ENCODE peak calls at places on chromosome 5, in four cellular contexts. E is IMR-90, T is A673, I is left ventricle myocardium inferior. P is an unnamed sample.

GRCh38 chr5:56564451-56565223 is 250.7 kb upstream of the MAP3K1 start:
- DNase-seq in I (no peak), E (peak; percentile 73), T (no peak), P (peak; percentile 87)

GRCh38 chr5:128695791-128696520 is 157.9 kb upstream of the FBN2 start:
- DNase-seq in T (peak; percentile 1), I (no peak), E (peak; percentile 7), P (no peak)

GRCh38 chr5:173538654-173539053 is 77.8 kb downstream of the BOD1 start:
- DNase-seq in E (no peak), T (no peak), I (no peak), P (no peak)

GRCh38 chr5:115639377-115639776 is 13.5 kb upstream of the TMED7 start:
- DNase-seq in T (peak; percentile 81), E (no peak), I (no peak), P (no peak)

GRCh38 chr5:1564182-1564748 is 40.5 kb upstream of the LPCAT1 start:
- DNase-seq in I (peak; percentile 35), E (peak; percentile 30), T (no peak), P (peak; percentile 52)

GRCh38 chr5:152723482-152723881 is 318.4 kb upstream of the NMUR2 start:
- DNase-seq in E (no peak), I (no peak), T (peak; percentile 15), P (no peak)

GRCh38 chr5:83433891-83434290 is 37.7 kb upstream of the VCAN start:
- DNase-seq in I (no peak), T (no peak), E (peak; percentile 13), P (no peak)

GRCh38 chr5:50717615-50718014 is 51.2 kb downstream of the PARP8 start:
- DNase-seq in I (no peak), T (no peak), E (no peak), P (no peak)

GRCh38 chr5:3126639-3127038 is 375.2 kb upstream of the IRX2 start:
- DNase-seq in T (no peak), E (no peak), I (no peak), P (no peak)

GRCh38 chr5:54360089-54360488 is 49.7 kb upstream of the ARL15 start:
- DNase-seq in I (no peak), E (peak; percentile 15), T (no peak), P (peak; percentile 74)

GRCh38 chr5:157864067-157864466 is 5.1 kb upstream of the CLINT1 start:
- DNase-seq in E (no peak), I (no peak), T (no peak), P (no peak)

GRCh38 chr5:154455585-154455984 is 9.8 kb downstream of the SAP30L start:
- DNase-seq in I (no peak), T (no peak), E (no peak), P (no peak)

GRCh38 chr5:167479796-167480195 is 811.6 kb upstream of the WWC1 start:
- DNase-seq in E (no peak), T (no peak), I (no peak), P (no peak)

GRCh38 chr5:116738948-116739339 is 164.3 kb upstream of the SEMA6A start:
- DNase-seq in I (no peak), T (no peak), E (no peak), P (no peak)

GRCh38 chr5:61916621-61917620 is 389.1 kb upstream of the KIF2A start:
- DNase-seq in T (no peak), I (no peak), E (peak; percentile 1), P (no peak)

GRCh38 chr5:1409386-1410110 is 35.7 kb downstream of the SLC6A3 start:
- DNase-seq in I (peak; percentile 13), E (peak; percentile 13), T (peak; percentile 21), P (peak; percentile 20)

GRCh38 chr5:152547202-152547601 is 142.1 kb upstream of the NMUR2 start:
- DNase-seq in I (no peak), T (no peak), E (no peak), P (no peak)

GRCh38 chr5:132456553-132457361 is 33.8 kb downstream of the IRF1 start:
- DNase-seq in I (peak; percentile 56), E (no peak), T (peak; percentile 30), P (peak; percentile 74)

GRCh38 chr5:115033861-115034260 is 135.8 kb downstream of the TRIM36 start:
- DNase-seq in T (peak; percentile 4), I (no peak), E (no peak), P (no peak)

GRCh38 chr5:151480859-151481258 is 33.5 kb downstream of the SLC36A1 start:
- DNase-seq in T (no peak), E (peak; percentile 85), I (no peak), P (peak; percentile 64)

GRCh38 chr5:86917117-86917579 is 299.4 kb downstream of the COX7C start:
- DNase-seq in E (peak; percentile 49), I (no peak), T (peak; percentile 54), P (peak; percentile 52)

GRCh38 chr5:9440517-9440916 is 105.4 kb downstream of the SEMA5A start:
- DNase-seq in T (no peak), I (no peak), E (peak; percentile 77), P (peak; percentile 62)

GRCh38 chr5:132184588-132184987 is 43.1 kb downstream of the P4HA2 start:
- DNase-seq in I (no peak), T (no peak), E (no peak), P (no peak)

GRCh38 chr5:33690736-33691135 is 201.1 kb downstream of the ADAMTS12 start:
- DNase-seq in I (no peak), E (peak; percentile 96), T (no peak), P (peak; percentile 70)

GRCh38 chr5:179803651-179804598 is 2.7 kb downstream of the MGAT4B start:
- DNase-seq in T (no peak), I (no peak), E (peak; percentile 41), P (peak; percentile 40)

GRCh38 chr5:74673011-74673790 is 11.8 kb upstream of the HEXB start:
- DNase-seq in T (peak; percentile 66), I (no peak), E (peak; percentile 67), P (peak; percentile 71)

GRCh38 chr5:74669824-74670223 is 15.2 kb upstream of the HEXB start:
- DNase-seq in E (no peak), T (no peak), I (no peak), P (no peak)

GRCh38 chr5:74667396-74667795 is 17.6 kb upstream of the HEXB start:
- DNase-seq in E (peak; percentile 50), T (no peak), I (no peak), P (peak; percentile 55)

GRCh38 chr5:74672215-74672877 is 12.7 kb upstream of the HEXB start:
- DNase-seq in T (no peak), I (no peak), E (no peak), P (no peak)

GRCh38 chr5:74670377-74671038 is 14.5 kb upstream of the HEXB start:
- DNase-seq in I (no peak), E (no peak), T (no peak), P (no peak)
- TF ChIP-seq CTCF in I (no peak), E (no peak), T (no peak), P (no peak)

DNA sequence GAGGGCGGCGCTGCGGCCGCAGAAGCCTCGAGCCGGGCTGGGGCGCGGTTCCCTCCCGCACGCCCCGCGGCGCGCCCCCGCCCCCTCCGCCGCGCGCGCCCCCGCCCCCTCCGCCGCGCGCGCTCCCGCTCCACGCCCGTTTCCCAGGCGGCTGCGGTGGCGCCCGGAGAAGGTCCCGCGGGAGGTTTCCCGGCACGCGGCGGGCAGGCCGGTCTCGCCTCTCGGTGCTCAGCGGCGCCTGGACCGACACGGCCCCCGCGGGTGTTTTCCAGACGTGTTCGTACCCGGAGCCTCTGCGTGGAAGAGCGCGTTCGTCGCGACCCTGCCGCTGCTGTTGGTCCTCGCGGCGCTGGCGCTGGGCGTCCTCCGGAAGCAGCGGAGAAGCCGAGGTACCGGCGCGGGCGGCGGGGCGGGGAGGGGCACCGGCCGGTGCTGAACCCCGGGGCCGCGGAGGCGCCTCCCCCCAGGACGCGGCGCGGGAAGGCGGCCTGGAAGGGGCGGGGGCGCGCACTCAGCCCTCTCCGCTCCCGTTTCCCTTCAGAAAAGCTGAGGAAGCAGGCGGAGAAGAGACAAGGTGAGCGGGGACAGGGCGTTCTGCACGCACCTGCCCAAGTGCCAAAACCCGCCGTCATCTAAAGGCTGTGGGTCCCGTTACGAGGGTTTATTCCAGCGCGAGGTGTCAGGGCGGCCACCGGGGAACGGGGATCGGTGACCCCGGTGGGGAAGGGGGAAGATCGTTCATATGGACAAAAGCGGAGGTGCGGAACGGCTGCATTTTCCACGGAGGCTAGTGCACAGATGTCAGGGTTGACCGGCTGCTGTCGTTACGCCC is 13.1 kb downstream of the BTNL9 start:
- DNase-seq in E (no peak), T (no peak), I (no peak), P (no peak)
- H3K4me3 ChIP-seq in E (peak overlapping the region; percentile 24), T (peak overlapping the region; percentile 34), I (peak overlapping the region; percentile 70), P (peak overlapping the region; percentile 38)

GRCh38 chr5:156595132-156595787 is 254.8 kb upstream of the PPP1R2B start:
- DNase-seq in I (peak; percentile 66), E (no peak), T (no peak), P (no peak)
- TF ChIP-seq CTCF in I (peak; percentile 43), E (no peak), T (no peak), P (no peak)

DNA sequence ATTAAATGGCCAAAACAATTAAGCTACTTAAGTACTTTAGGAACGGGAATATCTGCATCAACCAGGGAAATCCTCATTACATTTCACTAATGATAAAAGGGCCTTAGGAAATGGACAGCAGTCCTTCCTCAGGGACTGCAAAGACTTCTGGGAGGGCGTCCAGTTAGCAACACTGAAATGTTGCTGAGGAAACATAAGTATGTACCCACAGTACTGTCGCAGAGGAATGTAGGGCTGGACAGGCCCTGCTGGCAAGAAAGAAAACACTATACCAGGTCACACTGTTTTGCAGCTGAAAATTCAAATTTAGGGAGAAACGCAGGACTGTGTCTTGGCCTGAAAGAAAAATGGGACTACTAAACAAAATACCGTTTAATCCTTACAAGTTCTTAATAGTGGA is 1.3 kb downstream of the C5orf15 start:
- DNase-seq in T (no peak), E (no peak), I (no peak), P (peak; percentile 51)
- H3K4me3 ChIP-seq in T (peak overlapping the region; percentile 87), E (no peak overlapping the region), I (peak overlapping the region; percentile 96), P (no peak overlapping the region)

GRCh38 chr5:5798041-5798827 is 375.8 kb downstream of the ICE1 start:
- DNase-seq in T (no peak), E (no peak), I (no peak), P (no peak)
- TF ChIP-seq CTCF in T (no peak), E (no peak), I (no peak), P (no peak)

GRCh38 chr5:109921735-109922395 is 232.1 kb downstream of the MAN2A1 start:
- DNase-seq in T (no peak), I (peak; percentile 60), E (no peak), P (no peak)
- H3K4me3 ChIP-seq in T (no peak overlapping the region), I (no peak overlapping the region), E (no peak overlapping the region), P (no peak overlapping the region)

GRCh38 chr5:73354406-73354805 is 94.2 kb downstream of the FOXD1 start:
- DNase-seq in E (peak; percentile 67), I (no peak), T (no peak), P (no peak)
- TF ChIP-seq CTCF in E (no peak), I (no peak), T (no peak), P (no peak)

P was measured in cardiac fibroblast.